ENCODE peak calls at places on chromosomes 11 and 22, in ten cellular contexts. One of them, this sample, is unnamed.

GRCh38 chr11:104191124-104191523 is 27.2 kb upstream of the PDGFD start:
- DNase-seq in aorta: no peak
- DNase-seq in activated T-cell treated with anti-CD3 and anti-CD28 coated beads for 1 hour: no peak
- DNase-seq in NCI-H82: no peak
- DNase-seq in type B pancreatic cell: no peak
- DNase-seq in cardiac muscle cell: no peak
- DNase-seq in posterior cingulate gyrus: no peak
- DNase-seq in body of pancreas: no peak
- DNase-seq in LoVo: no peak
- DNase-seq in posterior vena cava: no peak
- DNase-seq in this sample: no peak

GRCh38 chr22:44793106-44793505 is 40.7 kb downstream of the ARHGAP8 start:
- DNase-seq in aorta: no peak
- DNase-seq in activated T-cell treated with anti-CD3 and anti-CD28 coated beads for 1 hour: no peak
- DNase-seq in NCI-H82: no peak
- DNase-seq in type B pancreatic cell: no peak
- DNase-seq in cardiac muscle cell: no peak
- DNase-seq in posterior cingulate gyrus: peak; percentile 73
- DNase-seq in body of pancreas: no peak
- DNase-seq in LoVo: no peak
- DNase-seq in posterior vena cava: no peak
- DNase-seq in this sample: no peak

GRCh38 chr22:45756558-45756957 is 84.9 kb downstream of the ATXN10 start:
- DNase-seq in aorta: no peak
- DNase-seq in activated T-cell treated with anti-CD3 and anti-CD28 coated beads for 1 hour: no peak
- DNase-seq in NCI-H82: no peak
- DNase-seq in type B pancreatic cell: no peak
- DNase-seq in cardiac muscle cell: no peak
- DNase-seq in posterior cingulate gyrus: no peak
- DNase-seq in body of pancreas: no peak
- DNase-seq in LoVo: no peak
- DNase-seq in posterior vena cava: no peak
- DNase-seq in this sample: no peak

GRCh38 chr22:45743687-45744086 is 72.1 kb downstream of the ATXN10 start:
- DNase-seq in aorta: no peak
- DNase-seq in activated T-cell treated with anti-CD3 and anti-CD28 coated beads for 1 hour: no peak
- DNase-seq in NCI-H82: no peak
- DNase-seq in type B pancreatic cell: no peak
- DNase-seq in cardiac muscle cell: no peak
- DNase-seq in posterior cingulate gyrus: no peak
- DNase-seq in body of pancreas: no peak
- DNase-seq in LoVo: no peak
- DNase-seq in posterior vena cava: no peak
- DNase-seq in this sample: no peak

GRCh38 chr22:27835446-27835845 is 33.9 kb upstream of the MN1 start:
- DNase-seq in aorta: no peak
- DNase-seq in activated T-cell treated with anti-CD3 and anti-CD28 coated beads for 1 hour: no peak
- DNase-seq in NCI-H82: no peak
- DNase-seq in type B pancreatic cell: no peak
- DNase-seq in cardiac muscle cell: no peak
- DNase-seq in posterior cingulate gyrus: no peak
- DNase-seq in body of pancreas: no peak
- DNase-seq in LoVo: no peak
- DNase-seq in posterior vena cava: peak; percentile 36
- DNase-seq in this sample: no peak

GRCh38 chr11:69903206-69903605 is 84.0 kb upstream of the FGF3 start:
- DNase-seq in aorta: peak; percentile 33
- DNase-seq in activated T-cell treated with anti-CD3 and anti-CD28 coated beads for 1 hour: no peak
- DNase-seq in NCI-H82: no peak
- DNase-seq in type B pancreatic cell: no peak
- DNase-seq in cardiac muscle cell: no peak
- DNase-seq in posterior cingulate gyrus: peak; percentile 54
- DNase-seq in body of pancreas: no peak
- DNase-seq in LoVo: no peak
- DNase-seq in posterior vena cava: no peak
- DNase-seq in this sample: no peak

GRCh38 chr11:87307101-87307500 is 269.4 kb downstream of the TMEM135 start:
- DNase-seq in aorta: no peak
- DNase-seq in activated T-cell treated with anti-CD3 and anti-CD28 coated beads for 1 hour: no peak
- DNase-seq in NCI-H82: no peak
- DNase-seq in type B pancreatic cell: no peak
- DNase-seq in cardiac muscle cell: no peak
- DNase-seq in posterior cingulate gyrus: no peak
- DNase-seq in body of pancreas: no peak
- DNase-seq in LoVo: no peak
- DNase-seq in posterior vena cava: no peak
- DNase-seq in this sample: no peak

GRCh38 chr11:71434576-71435130 is 13.5 kb downstream of the DHCR7 start:
- DNase-seq in aorta: peak; percentile 66
- DNase-seq in activated T-cell treated with anti-CD3 and anti-CD28 coated beads for 1 hour: no peak
- DNase-seq in NCI-H82: no peak
- DNase-seq in type B pancreatic cell: no peak
- DNase-seq in cardiac muscle cell: no peak
- DNase-seq in posterior cingulate gyrus: no peak
- DNase-seq in body of pancreas: no peak
- DNase-seq in LoVo: no peak
- DNase-seq in posterior vena cava: no peak
- DNase-seq in this sample: no peak

This sample was measured in D341Med.